ENCODE peak calls at places on chromosomes 11 and 22, in four cellular contexts. One of them, this sample, is unnamed.

GRCh38 chr11:84558085-84558905 is 1068.8 kb downstream of the DLG2 start:
- DNase-seq in HAP-1: peak; percentile 76
- DNase-seq in ascending aorta: no peak
- DNase-seq in aorta: no peak
- DNase-seq in this sample: no peak

GRCh38 chr22:19419086-19419463 is 12.5 kb downstream of the HIRA start:
- DNase-seq in HAP-1: no peak
- DNase-seq in ascending aorta: no peak
- DNase-seq in aorta: no peak
- DNase-seq in this sample: no peak

GRCh38 chr11:62612366-62613274 is at the start of the genes EML3 and ROM1:
- DNase-seq in HAP-1: peak; percentile 85
- DNase-seq in ascending aorta: peak; percentile 97
- DNase-seq in aorta: peak; percentile 97
- DNase-seq in this sample: peak; percentile 95

GRCh38 chr11:116613201-116613910 is 159.4 kb downstream of the BUD13 start:
- DNase-seq in HAP-1: no peak
- DNase-seq in ascending aorta: peak; percentile 56
- DNase-seq in aorta: no peak
- DNase-seq in this sample: no peak

GRCh38 chr11:113577356-113578163 is 102.4 kb upstream of the DRD2 start:
- DNase-seq in HAP-1: no peak
- DNase-seq in ascending aorta: no peak
- DNase-seq in aorta: no peak
- DNase-seq in this sample: no peak

GRCh38 chr11:107017433-107018227 is 646 bp downstream of the GUCY1A2 start:
- DNase-seq in HAP-1: peak; percentile 28
- DNase-seq in ascending aorta: peak; percentile 61
- DNase-seq in aorta: peak; percentile 79
- DNase-seq in this sample: peak; percentile 67

GRCh38 chr22:41681616-41682015 is 7.1 kb downstream of the SNU13 start:
- DNase-seq in HAP-1: no peak
- DNase-seq in ascending aorta: no peak
- DNase-seq in aorta: peak; percentile 53
- DNase-seq in this sample: peak; percentile 61

GRCh38 chr11:2569731-2570210 is 125.0 kb downstream of the KCNQ1 start:
- DNase-seq in HAP-1: no peak
- DNase-seq in ascending aorta: no peak
- DNase-seq in aorta: peak; percentile 62
- DNase-seq in this sample: peak; percentile 60

GRCh38 chr11:102840018-102840417 is 3.4 kb downstream of the MMP3 start:
- DNase-seq in HAP-1: no peak
- DNase-seq in ascending aorta: no peak
- DNase-seq in aorta: peak; percentile 51
- DNase-seq in this sample: no peak

GRCh38 chr22:42990131-42990838 is 24.7 kb downstream of the PACSIN2 start:
- DNase-seq in HAP-1: no peak
- DNase-seq in ascending aorta: peak; percentile 78
- DNase-seq in aorta: peak; percentile 77
- DNase-seq in this sample: no peak

GRCh38 chr11:33953289-33953688 is 61.4 kb upstream of the LMO2 start:
- DNase-seq in HAP-1: no peak
- DNase-seq in ascending aorta: no peak
- DNase-seq in aorta: no peak
- DNase-seq in this sample: no peak

GRCh38 chr11:11148104-11148509 is 204.9 kb downstream of the CSNK2A3 start:
- DNase-seq in HAP-1: peak; percentile 6
- DNase-seq in ascending aorta: peak; percentile 93
- DNase-seq in aorta: peak; percentile 93
- DNase-seq in this sample: peak; percentile 77

GRCh38 chr11:117584056-117584830 is 212.8 kb downstream of the DSCAML1 start:
- DNase-seq in HAP-1: no peak
- DNase-seq in ascending aorta: no peak
- DNase-seq in aorta: peak; percentile 44
- DNase-seq in this sample: no peak

GRCh38 chr11:67387074-67387473 is 4.7 kb upstream of the RAD9A start:
- DNase-seq in HAP-1: no peak
- DNase-seq in ascending aorta: no peak
- DNase-seq in aorta: no peak
- DNase-seq in this sample: no peak

GRCh38 chr11:65316311-65316978 is 1.8 kb downstream of the CDC42EP2 start:
- DNase-seq in HAP-1: no peak
- DNase-seq in ascending aorta: peak; percentile 74
- DNase-seq in aorta: no peak
- DNase-seq in this sample: no peak

GRCh38 chr11:6096417-6096816 is 11.1 kb upstream of the OR56B4 start:
- DNase-seq in HAP-1: no peak
- DNase-seq in ascending aorta: no peak
- DNase-seq in aorta: no peak
- DNase-seq in this sample: no peak

GRCh38 chr11:92131289-92131890 is 93.2 kb upstream of the FAT3 start:
- DNase-seq in HAP-1: no peak
- DNase-seq in ascending aorta: no peak
- DNase-seq in aorta: no peak
- DNase-seq in this sample: no peak

GRCh38 chr11:118619444-118620205 is 12.2 kb downstream of the PHLDB1 start:
- DNase-seq in HAP-1: no peak
- DNase-seq in ascending aorta: peak; percentile 94
- DNase-seq in aorta: peak; percentile 85
- DNase-seq in this sample: peak; percentile 13

GRCh38 chr11:110921742-110922200 is 209.5 kb upstream of the ARHGAP20 start:
- DNase-seq in HAP-1: no peak
- DNase-seq in ascending aorta: peak; percentile 63
- DNase-seq in aorta: no peak
- DNase-seq in this sample: no peak

GRCh38 chr22:48100685-48101417 is 1338.4 kb downstream of the TBC1D22A start:
- DNase-seq in HAP-1: no peak
- DNase-seq in ascending aorta: peak; percentile 24
- DNase-seq in aorta: peak; percentile 43
- DNase-seq in this sample: no peak

GRCh38 chr11:123268118-123268517 is 73.1 kb upstream of the CLMP start:
- DNase-seq in HAP-1: no peak
- DNase-seq in ascending aorta: no peak
- DNase-seq in aorta: no peak
- DNase-seq in this sample: no peak

GRCh38 chr11:120925944-120926343 is 98.0 kb upstream of the TBCEL start:
- DNase-seq in HAP-1: no peak
- DNase-seq in ascending aorta: no peak
- DNase-seq in aorta: no peak
- DNase-seq in this sample: no peak

GRCh38 chr11:73141309-73142127 is 600 bp downstream of the FCHSD2 start:
- DNase-seq in HAP-1: peak; percentile 67
- DNase-seq in ascending aorta: peak; percentile 86
- DNase-seq in aorta: peak; percentile 91
- DNase-seq in this sample: peak; percentile 90

GRCh38 chr11:12725863-12726666 is 51.8 kb downstream of the TEAD1 start:
- DNase-seq in HAP-1: no peak
- DNase-seq in ascending aorta: no peak
- DNase-seq in aorta: no peak
- DNase-seq in this sample: no peak

GRCh38 chr22:23061471-23062280 is 8.6 kb upstream of the GNAZ start:
- DNase-seq in HAP-1: no peak
- DNase-seq in ascending aorta: peak; percentile 48
- DNase-seq in aorta: peak; percentile 43
- DNase-seq in this sample: peak; percentile 46

GRCh38 chr11:107830915-107831540 is 27.6 kb downstream of the SLC35F2 start:
- DNase-seq in HAP-1: no peak
- DNase-seq in ascending aorta: no peak
- DNase-seq in aorta: no peak
- DNase-seq in this sample: no peak

GRCh38 chr11:11611381-11611780 is 10.4 kb downstream of the GALNT18 start:
- DNase-seq in HAP-1: no peak
- DNase-seq in ascending aorta: no peak
- DNase-seq in aorta: no peak
- DNase-seq in this sample: no peak

DNA sequence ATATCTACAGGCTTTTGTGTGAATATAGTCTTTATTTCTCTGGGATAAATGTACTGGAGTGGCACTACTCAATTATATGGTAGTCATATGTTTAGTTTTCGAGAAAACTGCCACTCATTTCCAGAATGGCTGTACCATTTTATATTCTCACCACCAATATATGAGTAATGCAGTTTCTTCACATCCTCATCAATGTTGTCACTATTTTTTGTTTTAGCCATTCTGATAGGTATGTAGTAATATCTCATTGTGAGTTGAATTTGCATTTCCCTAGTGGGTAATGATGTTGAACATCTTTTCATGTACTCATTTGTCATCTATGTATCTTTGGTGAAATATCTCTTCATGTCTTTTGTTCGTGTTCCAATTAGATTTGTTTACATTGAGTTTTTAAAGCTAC is 18.0 kb downstream of the ACRV1 start:
- DNase-seq in HAP-1: no peak
- DNase-seq in ascending aorta: no peak
- DNase-seq in aorta: no peak
- DNase-seq in this sample: no peak
- H3K36me3 ChIP-seq in HAP-1: peaks cover 32% of the 10 kb centered on the region
- H3K36me3 ChIP-seq in ascending aorta: no peaks in the 10 kb centered on the region
- H3K36me3 ChIP-seq in aorta: no peaks in the 10 kb centered on the region
- H3K36me3 ChIP-seq in this sample: no peaks in the 10 kb centered on the region

GRCh38 chr22:46331496-46331895 is 4.0 kb upstream of the TRMU start:
- DNase-seq in HAP-1: no peak
- DNase-seq in ascending aorta: no peak
- DNase-seq in aorta: no peak
- DNase-seq in this sample: no peak

GRCh38 chr22:46328797-46329196 is 6.7 kb upstream of the TRMU start:
- DNase-seq in HAP-1: no peak
- DNase-seq in ascending aorta: no peak
- DNase-seq in aorta: no peak
- DNase-seq in this sample: no peak

GRCh38 chr22:46328066-46328465 is 7.4 kb upstream of the TRMU start:
- DNase-seq in HAP-1: no peak
- DNase-seq in ascending aorta: no peak
- DNase-seq in aorta: no peak
- DNase-seq in this sample: no peak

GRCh38 chr22:46330426-46330825 is 5.1 kb upstream of the TRMU start:
- DNase-seq in HAP-1: no peak
- DNase-seq in ascending aorta: no peak
- DNase-seq in aorta: no peak
- DNase-seq in this sample: no peak

DNA sequence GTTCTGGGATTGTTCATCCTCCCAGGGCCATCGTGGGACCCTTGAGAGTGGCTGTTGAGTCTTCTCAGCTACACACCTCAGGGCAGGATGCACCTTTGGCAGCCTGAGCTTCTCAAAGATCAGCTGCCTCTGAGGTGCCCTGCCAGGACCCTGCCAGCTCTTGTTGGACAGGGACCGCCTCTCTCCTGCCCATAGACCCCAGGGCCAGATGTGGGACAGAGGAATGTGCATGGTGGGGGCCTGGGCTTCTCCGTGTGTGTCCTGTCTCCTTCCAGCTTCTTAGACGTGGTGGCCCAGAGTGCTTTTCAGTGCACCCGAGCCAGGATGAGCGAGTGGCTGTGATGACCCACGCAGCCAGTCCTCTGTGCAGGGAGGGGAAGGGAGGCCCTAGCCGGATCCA is 5.9 kb upstream of the TRMU start:
- DNase-seq in HAP-1: no peak
- DNase-seq in ascending aorta: no peak
- DNase-seq in aorta: no peak
- DNase-seq in this sample: no peak
- H3K36me3 ChIP-seq in HAP-1: peaks cover 72% of the 10 kb centered on the region
- H3K36me3 ChIP-seq in ascending aorta: no peaks in the 10 kb centered on the region
- H3K36me3 ChIP-seq in aorta: no peaks in the 10 kb centered on the region
- H3K36me3 ChIP-seq in this sample: no peaks in the 10 kb centered on the region

GRCh38 chr11:69644962-69645675 is 4.2 kb downstream of the CCND1 start:
- DNase-seq in HAP-1: no peak
- DNase-seq in ascending aorta: no peak
- DNase-seq in aorta: peak; percentile 73
- DNase-seq in this sample: peak; percentile 63
- H3K36me3 ChIP-seq in HAP-1: no peaks in the 10 kb centered on the region
- H3K36me3 ChIP-seq in ascending aorta: peaks cover 16% of the 10 kb centered on the region
- H3K36me3 ChIP-seq in aorta: no peaks in the 10 kb centered on the region
- H3K36me3 ChIP-seq in this sample: peaks cover 37% of the 10 kb centered on the region

GRCh38 chr11:86255896-86256295 is 11.3 kb downstream of the EED start:
- DNase-seq in HAP-1: no peak
- DNase-seq in ascending aorta: no peak
- DNase-seq in aorta: no peak
- DNase-seq in this sample: no peak

GRCh38 chr11:86256608-86257007 is 12.1 kb downstream of the EED start:
- DNase-seq in HAP-1: no peak
- DNase-seq in ascending aorta: no peak
- DNase-seq in aorta: no peak
- DNase-seq in this sample: no peak

GRCh38 chr11:86262387-86262786 is 17.8 kb downstream of the EED start:
- DNase-seq in HAP-1: no peak
- DNase-seq in ascending aorta: no peak
- DNase-seq in aorta: no peak
- DNase-seq in this sample: no peak

GRCh38 chr11:86261328-86261727 is 16.8 kb downstream of the EED start:
- DNase-seq in HAP-1: no peak
- DNase-seq in ascending aorta: no peak
- DNase-seq in aorta: no peak
- DNase-seq in this sample: no peak

GRCh38 chr11:86257446-86257845 is 12.9 kb downstream of the EED start:
- DNase-seq in HAP-1: no peak
- DNase-seq in ascending aorta: no peak
- DNase-seq in aorta: no peak
- DNase-seq in this sample: no peak
- H3K36me3 ChIP-seq in HAP-1: peaks cover 13% of the 10 kb centered on the region
- H3K36me3 ChIP-seq in ascending aorta: peaks cover 2% of the 10 kb centered on the region
- H3K36me3 ChIP-seq in aorta: peaks cover 3% of the 10 kb centered on the region
- H3K36me3 ChIP-seq in this sample: peaks cover 23% of the 10 kb centered on the region

DNA sequence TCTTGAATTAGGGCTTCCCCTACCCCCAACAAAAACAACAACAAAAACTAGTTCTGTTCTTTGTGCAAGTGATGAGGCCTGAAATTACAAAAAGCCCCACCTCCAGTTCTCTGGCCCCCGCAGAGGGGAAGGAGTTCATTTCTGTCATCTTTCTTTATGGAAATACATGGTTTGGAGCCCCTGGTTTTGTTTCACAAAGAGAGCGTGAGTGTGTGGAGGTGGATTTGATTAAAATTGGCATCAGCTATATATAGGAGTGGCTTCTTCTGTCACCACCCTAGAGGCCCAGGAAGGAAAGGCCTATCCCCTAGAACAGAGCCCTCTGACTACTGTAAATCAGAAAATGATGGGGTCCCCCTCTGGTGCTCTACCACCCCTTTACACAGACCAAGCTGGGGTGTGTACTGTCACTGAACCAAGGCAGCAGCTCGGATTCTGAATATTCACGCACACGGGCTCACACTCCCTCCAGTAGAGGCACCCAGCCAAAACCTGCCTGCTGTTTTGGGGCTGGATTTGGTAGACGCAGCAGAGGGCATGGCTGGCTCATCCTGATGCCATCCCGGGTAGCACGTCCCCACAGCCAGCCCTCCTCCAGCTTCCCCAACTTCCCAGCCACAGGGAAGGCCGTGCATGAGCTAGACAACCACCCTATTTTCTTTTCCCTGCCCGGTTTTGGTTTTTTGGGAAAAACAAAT is 19.4 kb downstream of the RCOR2 start:
- DNase-seq in HAP-1: no peak
- DNase-seq in ascending aorta: no peak
- DNase-seq in aorta: no peak
- DNase-seq in this sample: no peak
- H3K36me3 ChIP-seq in HAP-1: peaks cover 52% of the 10 kb centered on the region
- H3K36me3 ChIP-seq in ascending aorta: peaks cover 48% of the 10 kb centered on the region
- H3K36me3 ChIP-seq in aorta: peaks cover 12% of the 10 kb centered on the region
- H3K36me3 ChIP-seq in this sample: peaks cover 74% of the 10 kb centered on the region

GRCh38 chr11:35804446-35805040 is 139.3 kb upstream of the LDLRAD3 start:
- DNase-seq in HAP-1: no peak
- DNase-seq in ascending aorta: no peak
- DNase-seq in aorta: no peak
- DNase-seq in this sample: no peak
- H3K36me3 ChIP-seq in HAP-1: no peaks in the 10 kb centered on the region
- H3K36me3 ChIP-seq in ascending aorta: no peaks in the 10 kb centered on the region
- H3K36me3 ChIP-seq in aorta: peaks cover 5% of the 10 kb centered on the region
- H3K36me3 ChIP-seq in this sample: peaks cover 13% of the 10 kb centered on the region

GRCh38 chr22:30649430-30650007 is 13.9 kb downstream of the SLC35E4 start:
- DNase-seq in HAP-1: no peak
- DNase-seq in ascending aorta: peak; percentile 80
- DNase-seq in aorta: peak; percentile 87
- DNase-seq in this sample: no peak
- H3K36me3 ChIP-seq in HAP-1: no peaks in the 10 kb centered on the region
- H3K36me3 ChIP-seq in ascending aorta: no peaks in the 10 kb centered on the region
- H3K36me3 ChIP-seq in aorta: no peaks in the 10 kb centered on the region
- H3K36me3 ChIP-seq in this sample: no peaks in the 10 kb centered on the region

This sample was measured in upper lobe of right lung.